ENCODE peak calls at places on chromosomes 16 and 17, in eight cellular contexts. C is AG09319, L is fibroblast of pulmonary artery, A is kidney glomerular epithelial cell, O is GM12878, X is OCI-M1, S is RWPE1, G is WERI-Rb-1. H is an unnamed sample.

GRCh38 chr17:10730956-10731879 is 1.4 kb upstream of the TMEM220 start:
- DNase-seq in C (no peak), X (no peak), O (no peak), A (no peak), L (no peak), S (no peak), G (no peak), H (no peak)

GRCh38 chr17:50209472-50210248 is 8.2 kb upstream of the COL1A1 start:
- DNase-seq in C (peak), S (no peak), A (peak), G (peak), O (no peak), L (peak), X (no peak), H (peak)

GRCh38 chr17:1455291-1455747 is 713 bp downstream of the CRK start:
- DNase-seq in G (peak), S (peak), C (peak), X (peak), L (peak), O (no peak), A (peak), H (peak)

GRCh38 chr16:12869681-12870427 is 31.5 kb upstream of the SHISA9 start:
- DNase-seq in S (no peak), O (no peak), L (no peak), A (no peak), G (no peak), X (no peak), C (no peak), H (no peak)

GRCh38 chr17:78759203-78759968 is 22.7 kb downstream of the CYTH1 start:
- DNase-seq in O (no peak), A (no peak), G (no peak), S (no peak), X (peak), L (peak), C (no peak), H (no peak)

GRCh38 chr17:28144019-28144418 is 101.5 kb downstream of the NLK start:
- DNase-seq in L (no peak), S (no peak), A (no peak), X (no peak), G (no peak), C (no peak), O (no peak), H (no peak)

GRCh38 chr16:16133943-16134604 is 89.2 kb downstream of the ABCC6 start:
- DNase-seq in X (no peak), O (no peak), A (no peak), L (no peak), G (no peak), C (no peak), S (no peak), H (no peak)

GRCh38 chr17:29149431-29150064 is 30.6 kb downstream of the MYO18A start:
- DNase-seq in O (no peak), S (no peak), L (peak), X (peak), C (no peak), A (no peak), G (no peak), H (no peak)

GRCh38 chr16:11049396-11050059 is 105.2 kb downstream of the CLEC16A start:
- DNase-seq in X (no peak), L (no peak), O (no peak), G (no peak), A (no peak), S (peak), C (no peak), H (no peak)

GRCh38 chr17:73934696-73935095 is 268.8 kb upstream of the RPL38 start:
- DNase-seq in O (no peak), S (no peak), X (no peak), G (no peak), L (no peak), C (no peak), A (no peak), H (no peak)

GRCh38 chr16:85347213-85347591 is 234.9 kb upstream of the CIBAR2 start:
- DNase-seq in S (no peak), X (peak), O (no peak), C (no peak), G (peak), A (no peak), L (peak), H (no peak)

GRCh38 chr16:31708348-31708747 is 165.3 kb upstream of the ZNF267 start:
- DNase-seq in X (no peak), L (no peak), O (no peak), A (no peak), G (no peak), C (no peak), S (no peak), H (no peak)

GRCh38 chr17:8859804-8860430 is 7.6 kb downstream of the PIK3R6 start:
- DNase-seq in C (no peak), S (no peak), O (no peak), L (no peak), X (no peak), A (no peak), G (no peak), H (no peak)

GRCh38 chr17:73628642-73629552 is 15.3 kb downstream of the SDK2 start:
- DNase-seq in X (no peak), A (no peak), S (peak), L (no peak), C (no peak), G (no peak), O (no peak), H (no peak)